ENCODE peak calls at places on chromosome 1, in five cellular contexts. One of them, this sample, is unnamed.

GRCh38 chr1:183870351-183871077 is 65.6 kb downstream of the RGL1 start:
- DNase-seq in neural progenitor cell: no peak
- DNase-seq in heart left ventricle: peak
- DNase-seq in hepatocyte: no peak
- DNase-seq in transverse colon: peak
- DNase-seq in this sample: no peak

GRCh38 chr1:109806733-109807397 is 43.1 kb upstream of the EPS8L3 start:
- DNase-seq in heart left ventricle: no peak
- DNase-seq in transverse colon: no peak
- DNase-seq in hepatocyte: no peak
- DNase-seq in neural progenitor cell: no peak
- DNase-seq in this sample: peak

GRCh38 chr1:12140016-12140415 is 26.8 kb upstream of the TNFRSF1B start:
- DNase-seq in heart left ventricle: no peak
- DNase-seq in transverse colon: no peak
- DNase-seq in neural progenitor cell: no peak
- DNase-seq in hepatocyte: no peak
- DNase-seq in this sample: no peak

GRCh38 chr1:77413541-77414335 is 131.9 kb downstream of the AK5 start:
- DNase-seq in neural progenitor cell: no peak
- DNase-seq in hepatocyte: no peak
- DNase-seq in transverse colon: no peak
- DNase-seq in heart left ventricle: no peak
- DNase-seq in this sample: no peak

GRCh38 chr1:172746091-172746949 is 87.4 kb downstream of the FASLG start:
- DNase-seq in hepatocyte: peak
- DNase-seq in neural progenitor cell: no peak
- DNase-seq in transverse colon: no peak
- DNase-seq in heart left ventricle: no peak
- DNase-seq in this sample: no peak

GRCh38 chr1:117066367-117066766 is 6.2 kb downstream of the TTF2 start:
- DNase-seq in neural progenitor cell: no peak
- DNase-seq in transverse colon: peak
- DNase-seq in heart left ventricle: no peak
- DNase-seq in hepatocyte: no peak
- DNase-seq in this sample: no peak

GRCh38 chr1:6025269-6026094 is 20.2 kb upstream of the KCNAB2 start:
- DNase-seq in neural progenitor cell: no peak
- DNase-seq in hepatocyte: no peak
- DNase-seq in transverse colon: no peak
- DNase-seq in heart left ventricle: peak
- DNase-seq in this sample: no peak

GRCh38 chr1:202710070-202711025 is at the start of gene SYT2:
- DNase-seq in transverse colon: peak
- DNase-seq in neural progenitor cell: peak
- DNase-seq in heart left ventricle: no peak
- DNase-seq in hepatocyte: peak
- DNase-seq in this sample: no peak

GRCh38 chr1:109832935-109833334 is 69.2 kb upstream of the EPS8L3 start:
- DNase-seq in transverse colon: no peak
- DNase-seq in hepatocyte: no peak
- DNase-seq in heart left ventricle: no peak
- DNase-seq in neural progenitor cell: no peak
- DNase-seq in this sample: no peak

GRCh38 chr1:25503551-25504426 is 39.6 kb upstream of the LDLRAP1 start:
- DNase-seq in neural progenitor cell: peak
- DNase-seq in hepatocyte: peak
- DNase-seq in transverse colon: peak
- DNase-seq in heart left ventricle: peak
- DNase-seq in this sample: no peak

GRCh38 chr1:172939475-172939874 is 111.3 kb downstream of the TNFSF18 start:
- DNase-seq in heart left ventricle: no peak
- DNase-seq in hepatocyte: no peak
- DNase-seq in transverse colon: no peak
- DNase-seq in neural progenitor cell: no peak
- DNase-seq in this sample: no peak

GRCh38 chr1:145719230-145720079 is at the start of gene CD160:
- DNase-seq in transverse colon: no peak
- DNase-seq in heart left ventricle: no peak
- DNase-seq in neural progenitor cell: no peak
- DNase-seq in hepatocyte: no peak
- DNase-seq in this sample: no peak

GRCh38 chr1:49297783-49298182 is 521.1 kb upstream of the BEND5 start:
- DNase-seq in hepatocyte: no peak
- DNase-seq in neural progenitor cell: no peak
- DNase-seq in transverse colon: no peak
- DNase-seq in heart left ventricle: no peak
- DNase-seq in this sample: peak

GRCh38 chr1:213054142-213054541 is 3.1 kb downstream of the RPS6KC1 start:
- DNase-seq in transverse colon: no peak
- DNase-seq in neural progenitor cell: no peak
- DNase-seq in heart left ventricle: no peak
- DNase-seq in hepatocyte: no peak
- DNase-seq in this sample: no peak

GRCh38 chr1:158248122-158248521 is 6.1 kb upstream of the CD1A start:
- DNase-seq in transverse colon: peak
- DNase-seq in hepatocyte: no peak
- DNase-seq in heart left ventricle: peak
- DNase-seq in neural progenitor cell: no peak
- DNase-seq in this sample: no peak
- H3K27ac ChIP-seq in transverse colon: no peak
- H3K27ac ChIP-seq in hepatocyte: no peak
- H3K27ac ChIP-seq in heart left ventricle: no peak
- H3K27ac ChIP-seq in neural progenitor cell: no peak
- H3K27ac ChIP-seq in this sample: no peak

DNA sequence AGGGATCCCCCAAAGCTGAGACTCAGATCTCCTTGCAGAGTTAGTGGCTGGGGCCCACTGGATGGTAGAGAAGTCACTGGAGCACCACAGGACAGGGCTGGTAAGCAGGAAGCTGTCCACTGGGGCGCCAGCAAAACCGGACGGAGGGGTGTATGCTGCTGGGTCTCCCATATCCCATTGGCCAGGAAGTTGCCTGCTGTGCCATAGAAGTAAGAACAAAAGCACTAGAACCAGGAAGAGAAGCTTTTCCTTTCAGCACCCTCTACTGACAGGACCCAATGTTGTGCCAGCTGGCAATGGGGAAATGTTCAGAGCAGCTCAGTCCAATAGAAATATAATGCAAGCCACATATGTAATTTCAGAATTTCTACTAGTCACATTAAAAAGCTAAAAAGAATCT is 146.6 kb downstream of the SPATA46 start:
- DNase-seq in neural progenitor cell: peak
- DNase-seq in heart left ventricle: peak
- DNase-seq in transverse colon: peak
- DNase-seq in hepatocyte: no peak
- DNase-seq in this sample: no peak
- TF ChIP-seq CTCF in neural progenitor cell: peak
- TF ChIP-seq CTCF in heart left ventricle: peak
- TF ChIP-seq CTCF in transverse colon: peak
- TF ChIP-seq CTCF in hepatocyte: no peak
- TF ChIP-seq CTCF in this sample: peak

GRCh38 chr1:225825606-225826005 is 15.7 kb downstream of the EPHX1 start:
- DNase-seq in transverse colon: no peak
- DNase-seq in heart left ventricle: no peak
- DNase-seq in neural progenitor cell: no peak
- DNase-seq in hepatocyte: no peak
- DNase-seq in this sample: no peak
- H3K27ac ChIP-seq in transverse colon: no peak
- H3K27ac ChIP-seq in heart left ventricle: peak
- H3K27ac ChIP-seq in neural progenitor cell: peak
- H3K27ac ChIP-seq in hepatocyte: peak
- H3K27ac ChIP-seq in this sample: no peak

GRCh38 chr1:2642560-2643413 is 10.0 kb upstream of the MMEL1 start:
- DNase-seq in hepatocyte: peak
- DNase-seq in neural progenitor cell: peak
- DNase-seq in transverse colon: peak
- DNase-seq in heart left ventricle: peak
- DNase-seq in this sample: peak
- TF ChIP-seq CTCF in hepatocyte: peak
- TF ChIP-seq CTCF in neural progenitor cell: no peak
- TF ChIP-seq CTCF in transverse colon: no peak
- TF ChIP-seq CTCF in heart left ventricle: peak
- TF ChIP-seq CTCF in this sample: peak

DNA sequence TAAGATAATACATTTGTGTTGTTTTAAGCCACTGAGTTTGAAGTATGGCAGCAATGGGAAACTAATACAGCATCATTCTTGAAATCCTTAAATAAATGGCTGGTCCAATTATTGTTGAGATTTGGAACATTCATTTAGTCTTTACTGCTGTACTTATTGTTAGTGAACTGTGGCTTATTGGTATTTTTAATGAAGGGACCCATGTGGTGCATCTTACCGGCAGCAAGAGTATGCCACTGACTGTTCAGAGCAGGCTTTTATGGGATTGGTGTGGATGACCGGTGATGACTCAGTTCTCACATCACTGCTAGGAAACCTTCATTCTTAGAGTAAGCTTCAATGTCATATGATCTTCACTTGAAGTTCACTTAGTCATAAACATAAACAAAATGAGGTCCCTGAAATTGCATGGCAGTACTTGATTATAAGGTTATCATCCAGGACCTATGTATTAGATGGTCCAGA is 31.5 kb downstream of the PRKAA2 start:
- DNase-seq in transverse colon: no peak
- DNase-seq in hepatocyte: peak
- DNase-seq in neural progenitor cell: no peak
- DNase-seq in heart left ventricle: no peak
- DNase-seq in this sample: no peak
- H3K27ac ChIP-seq in transverse colon: no peak
- H3K27ac ChIP-seq in hepatocyte: no peak
- H3K27ac ChIP-seq in neural progenitor cell: no peak
- H3K27ac ChIP-seq in heart left ventricle: no peak
- H3K27ac ChIP-seq in this sample: no peak

DNA sequence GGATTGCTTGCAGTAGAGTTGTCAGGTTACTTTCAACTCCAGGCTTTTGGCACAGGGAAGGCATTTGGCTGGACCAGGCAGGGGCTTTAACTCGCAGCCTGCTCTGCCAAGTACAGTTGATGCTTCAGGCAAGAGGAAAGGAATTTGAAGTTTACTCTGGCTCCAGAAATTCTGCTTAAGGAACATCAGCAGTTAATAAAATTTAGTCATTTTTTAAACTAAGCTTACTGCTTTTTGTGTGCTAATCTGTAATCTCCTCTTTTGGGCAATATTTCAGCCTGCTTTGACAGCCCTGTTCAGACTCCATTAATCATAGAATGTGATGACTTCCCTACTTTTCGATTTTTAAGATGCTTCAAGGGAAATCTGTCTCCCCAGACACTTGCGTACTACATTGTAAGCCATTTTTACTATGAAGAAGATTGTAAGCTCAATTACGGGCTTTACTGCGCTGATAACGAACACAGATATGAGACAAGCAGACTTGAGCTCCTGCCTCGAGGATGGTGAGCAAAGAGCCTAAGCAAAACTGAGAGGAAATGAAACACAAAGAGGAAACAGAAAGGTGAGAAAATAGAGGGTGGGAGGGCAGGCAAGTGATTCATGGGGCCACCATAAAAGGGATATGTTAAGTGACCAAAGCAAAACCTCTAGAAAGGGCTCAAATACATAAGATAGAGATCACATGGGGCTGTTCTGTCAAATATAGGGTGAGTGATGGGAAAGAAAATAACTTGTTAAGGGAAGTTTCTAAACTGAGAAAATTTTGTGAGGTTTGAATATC is 76.6 kb upstream of the VAV3 start:
- DNase-seq in transverse colon: no peak
- DNase-seq in heart left ventricle: no peak
- DNase-seq in neural progenitor cell: no peak
- DNase-seq in hepatocyte: peak
- DNase-seq in this sample: no peak
- TF ChIP-seq CTCF in transverse colon: no peak
- TF ChIP-seq CTCF in heart left ventricle: no peak
- TF ChIP-seq CTCF in neural progenitor cell: no peak
- TF ChIP-seq CTCF in hepatocyte: no peak
- TF ChIP-seq CTCF in this sample: no peak

GRCh38 chr1:97120821-97121220 is 399.2 kb downstream of the PTBP2 start:
- DNase-seq in hepatocyte: no peak
- DNase-seq in neural progenitor cell: no peak
- DNase-seq in transverse colon: no peak
- DNase-seq in heart left ventricle: no peak
- DNase-seq in this sample: no peak

GRCh38 chr1:97123717-97124446 is 402.3 kb downstream of the PTBP2 start:
- DNase-seq in neural progenitor cell: no peak
- DNase-seq in hepatocyte: no peak
- DNase-seq in transverse colon: no peak
- DNase-seq in heart left ventricle: no peak
- DNase-seq in this sample: no peak

GRCh38 chr1:97114842-97115241 is 393.3 kb downstream of the PTBP2 start:
- DNase-seq in heart left ventricle: no peak
- DNase-seq in hepatocyte: no peak
- DNase-seq in neural progenitor cell: peak
- DNase-seq in transverse colon: no peak
- DNase-seq in this sample: no peak

GRCh38 chr1:97119260-97119659 is 397.7 kb downstream of the PTBP2 start:
- DNase-seq in transverse colon: no peak
- DNase-seq in hepatocyte: no peak
- DNase-seq in neural progenitor cell: no peak
- DNase-seq in heart left ventricle: no peak
- DNase-seq in this sample: no peak

GRCh38 chr1:97119775-97120174 is 398.2 kb downstream of the PTBP2 start:
- DNase-seq in neural progenitor cell: peak
- DNase-seq in heart left ventricle: no peak
- DNase-seq in hepatocyte: no peak
- DNase-seq in transverse colon: no peak
- DNase-seq in this sample: no peak
- H3K27ac ChIP-seq in neural progenitor cell: peak
- H3K27ac ChIP-seq in heart left ventricle: no peak
- H3K27ac ChIP-seq in hepatocyte: no peak
- H3K27ac ChIP-seq in transverse colon: no peak
- H3K27ac ChIP-seq in this sample: no peak

DNA sequence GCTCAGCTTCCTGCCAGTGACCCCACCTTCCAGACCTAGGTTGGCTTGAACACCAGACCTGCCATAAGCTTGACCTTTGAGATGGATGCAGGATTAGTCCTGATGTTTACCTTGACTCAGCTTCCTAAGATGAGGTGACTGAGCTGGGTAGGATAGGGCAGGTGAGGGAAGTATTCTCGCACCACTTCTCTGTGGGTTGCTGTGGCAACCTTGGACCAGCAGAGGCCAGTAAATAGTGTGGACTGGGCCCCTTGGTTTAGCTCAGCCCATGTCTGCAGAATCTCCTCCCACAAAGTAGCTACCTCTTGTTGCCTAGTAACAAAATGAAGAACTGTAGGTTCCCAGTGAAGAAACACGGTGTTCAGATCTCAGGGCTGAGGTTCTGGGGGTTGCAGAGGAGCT is 8.4 kb downstream of the RPS6KA1 start:
- DNase-seq in hepatocyte: peak
- DNase-seq in heart left ventricle: no peak
- DNase-seq in transverse colon: peak
- DNase-seq in neural progenitor cell: peak
- DNase-seq in this sample: no peak
- TF ChIP-seq CTCF in hepatocyte: no peak
- TF ChIP-seq CTCF in heart left ventricle: no peak
- TF ChIP-seq CTCF in transverse colon: no peak
- TF ChIP-seq CTCF in neural progenitor cell: peak
- TF ChIP-seq CTCF in this sample: peak